ENCODE peak calls at places on chromosomes 3 and 15, in nine cellular contexts. N, F, T, A, U, L, W, S and M are unnamed samples.

GRCh38 chr3:86958534-86958933 is 32.4 kb downstream of the VGLL3 start:
- DNase-seq in W (peak), F (no peak), L (no peak), A (no peak), N (no peak), U (no peak), T (no peak), S (no peak), M (peak)

GRCh38 chr3:110814170-110815007 is 257.2 kb upstream of the NECTIN3 start:
- DNase-seq in F (peak), S (no peak), A (no peak), L (no peak), W (peak), U (no peak), N (peak), T (no peak), M (peak)

GRCh38 chr3:82506204-82506603 is 744.8 kb upstream of the GBE1 start:
- DNase-seq in W (no peak), S (no peak), F (no peak), U (no peak), A (no peak), L (no peak), T (no peak), N (no peak), M (no peak)

GRCh38 chr3:54968546-54969172 is 40.8 kb upstream of the LRTM1 start:
- DNase-seq in U (no peak), S (no peak), F (peak), N (no peak), T (no peak), A (no peak), L (no peak), W (peak), M (peak)

GRCh38 chr3:47932431-47932830 is 83.8 kb downstream of the MAP4 start:
- DNase-seq in T (no peak), S (no peak), F (no peak), U (no peak), W (peak), A (no peak), N (no peak), L (no peak), M (no peak)

GRCh38 chr15:54227569-54227968 is 249.3 kb downstream of the UNC13C start:
- DNase-seq in S (no peak), T (no peak), F (no peak), A (no peak), L (no peak), N (no peak), W (no peak), U (no peak), M (no peak)

GRCh38 chr3:47989981-47990440 is 26.2 kb downstream of the MAP4 start:
- DNase-seq in L (peak), F (peak), T (peak), N (peak), W (peak), S (peak), U (peak), A (peak), M (peak)

GRCh38 chr15:60973637-60974415 is 255.3 kb downstream of the RORA start:
- DNase-seq in A (no peak), L (no peak), F (peak), N (peak), S (no peak), U (no peak), W (peak), T (no peak), M (peak)

GRCh38 chr3:70779296-70779695 is 466.9 kb upstream of the MDFIC2 start:
- DNase-seq in U (no peak), N (no peak), T (no peak), L (no peak), A (no peak), S (no peak), F (no peak), W (no peak), M (no peak)

GRCh38 chr15:47870956-47871625 is 153.8 kb downstream of the SEMA6D start:
- DNase-seq in A (no peak), F (no peak), S (no peak), W (peak), N (no peak), T (no peak), U (peak), L (peak), M (peak)

GRCh38 chr3:189337672-189338071 is 165.9 kb downstream of the TPRG1 start:
- DNase-seq in W (no peak), F (no peak), S (no peak), A (no peak), T (no peak), N (peak), L (no peak), U (no peak), M (no peak)

GRCh38 chr15:36263666-36264065 is 315.8 kb upstream of the CDIN1 start:
- DNase-seq in L (no peak), S (no peak), N (no peak), U (no peak), A (no peak), W (no peak), T (no peak), F (no peak), M (no peak)

GRCh38 chr3:108677811-108678210 is 79.4 kb downstream of the RETNLB start:
- DNase-seq in L (no peak), F (no peak), A (no peak), U (no peak), T (no peak), S (no peak), W (no peak), N (no peak), M (no peak)

GRCh38 chr3:9778102-9778501 is 8.4 kb upstream of the CAMK1 start:
- DNase-seq in W (peak), F (no peak), T (no peak), S (no peak), U (no peak), A (peak), L (no peak), N (no peak), M (peak)

GRCh38 chr15:57213783-57214366 is 162.4 kb upstream of the CGNL1 start:
- DNase-seq in T (peak), S (no peak), F (peak), W (peak), N (peak), U (peak), A (no peak), L (peak), M (peak)

GRCh38 chr15:25849431-25849921 is 13.7 kb downstream of the ATP10A start:
- DNase-seq in N (peak), U (no peak), W (peak), F (no peak), A (no peak), S (no peak), L (no peak), T (no peak), M (peak)

GRCh38 chr3:97863025-97863424 is 41.2 kb downstream of the CRYBG3 start:
- DNase-seq in S (no peak), W (no peak), F (peak), L (no peak), N (no peak), U (no peak), A (no peak), T (no peak), M (no peak)

GRCh38 chr15:64837502-64837901 is 4.2 kb upstream of the PLEKHO2 start:
- DNase-seq in L (no peak), A (no peak), S (peak), T (no peak), F (no peak), W (no peak), U (no peak), N (no peak), M (no peak)

GRCh38 chr15:74179101-74179841 is 5.8 kb downstream of the ISLR start:
- DNase-seq in L (no peak), F (peak), T (no peak), W (peak), N (peak), U (no peak), S (no peak), A (peak), M (peak)

GRCh38 chr3:95923496-95924210 is 890.7 kb upstream of the EPHA6 start:
- DNase-seq in F (peak), W (peak), L (no peak), N (peak), T (no peak), U (no peak), A (no peak), S (no peak), M (peak)

GRCh38 chr15:51186121-51186795 is 91.6 kb upstream of the TNFAIP8L3 start:
- DNase-seq in F (no peak), W (no peak), T (no peak), N (no peak), U (no peak), L (no peak), S (no peak), A (no peak), M (no peak)

GRCh38 chr3:132974086-132974485 is 64.1 kb upstream of the TMEM108 start:
- DNase-seq in N (no peak), A (no peak), L (no peak), U (no peak), F (no peak), W (no peak), S (no peak), T (no peak), M (no peak)

GRCh38 chr3:149455366-149455765 is 19.1 kb upstream of the TM4SF4 start:
- DNase-seq in W (no peak), T (no peak), F (no peak), N (no peak), S (no peak), A (no peak), U (no peak), L (no peak), M (no peak)